ENCODE peak calls at places on chromosomes 6 and 20, in eight cellular contexts. B is MM.1S, A is GM12865, T is sigmoid colon, N is heart left ventricle, J is lower leg skin, K is DND-41, V is IMR-90. Q is an unnamed sample.

GRCh38 chr6:139977887-139978332 is 603.5 kb upstream of the CITED2 start:
- DNase-seq in B (no peak), A (no peak), T (no peak), N (no peak), J (no peak), K (no peak), V (peak; percentile 72), Q (no peak)

GRCh38 chr6:111122458-111123286 is 35.4 kb downstream of the SLC16A10 start:
- DNase-seq in B (no peak), A (peak; percentile 2), T (no peak), N (no peak), J (no peak), K (no peak), V (no peak), Q (no peak)

GRCh38 chr6:157708933-157709332 is 114.1 kb upstream of the SNX9 start:
- DNase-seq in B (peak; percentile 86), A (no peak), T (no peak), N (no peak), J (no peak), K (no peak), V (no peak), Q (no peak)

GRCh38 chr6:155317186-155317585 is 2.9 kb upstream of the TFB1M start:
- DNase-seq in B (no peak), A (no peak), T (no peak), N (no peak), J (no peak), K (no peak), V (peak; percentile 10), Q (no peak)

GRCh38 chr6:73234732-73235131 is 9.4 kb upstream of the KHDC1L start:
- DNase-seq in B (no peak), A (no peak), T (no peak), N (no peak), J (no peak), K (no peak), V (peak; percentile 87), Q (no peak)

GRCh38 chr20:47620808-47621805 is 119.4 kb downstream of the NCOA3 start:
- DNase-seq in B (peak; percentile 63), A (peak; percentile 70), T (no peak), N (no peak), J (no peak), K (no peak), V (peak; percentile 82), Q (peak; percentile 24)

GRCh38 chr6:22690446-22690845 is 121.1 kb downstream of the HDGFL1 start:
- DNase-seq in B (no peak), A (no peak), T (no peak), N (no peak), J (no peak), K (no peak), V (no peak), Q (no peak)

GRCh38 chr6:140371360-140371870 is 997.0 kb upstream of the CITED2 start:
- DNase-seq in B (no peak), A (no peak), T (no peak), N (no peak), J (no peak), K (no peak), V (no peak), Q (no peak)

GRCh38 chr6:158765509-158766068 is 53.6 kb downstream of the EZR start:
- DNase-seq in B (no peak), A (no peak), T (peak; percentile 21), N (no peak), J (no peak), K (no peak), V (no peak), Q (no peak)

GRCh38 chr6:30981942-30982772 is 1.4 kb upstream of the MUC21 start:
- DNase-seq in B (no peak), A (no peak), T (no peak), N (peak; percentile 35), J (no peak), K (no peak), V (peak; percentile 81), Q (no peak)

GRCh38 chr20:47857142-47857993 is 72.1 kb upstream of the SULF2 start:
- DNase-seq in B (peak; percentile 78), A (peak; percentile 36), T (peak; percentile 81), N (no peak), J (no peak), K (no peak), V (no peak), Q (no peak)

GRCh38 chr6:142130814-142131213 is 1.9 kb upstream of the GJE1 start:
- DNase-seq in B (no peak), A (no peak), T (no peak), N (no peak), J (no peak), K (no peak), V (no peak), Q (no peak)

GRCh38 chr6:32081168-32081624 is 27.9 kb downstream of the TNXB start:
- DNase-seq in B (no peak), A (no peak), T (peak; percentile 93), N (peak; percentile 80), J (peak; percentile 95), K (no peak), V (peak; percentile 89), Q (no peak)

GRCh38 chr6:131159578-131159977 is 24.3 kb downstream of the AKAP7 start:
- DNase-seq in B (no peak), A (no peak), T (no peak), N (no peak), J (no peak), K (no peak), V (peak; percentile 86), Q (no peak)

GRCh38 chr6:82494367-82494766 is 130.8 kb downstream of the TPBG start:
- DNase-seq in B (no peak), A (no peak), T (no peak), N (no peak), J (no peak), K (no peak), V (no peak), Q (no peak)

GRCh38 chr6:83908813-83909212 is 49.3 kb downstream of the CYB5R4 start:
- DNase-seq in B (no peak), A (no peak), T (no peak), N (no peak), J (no peak), K (no peak), V (peak; percentile 65), Q (no peak)

GRCh38 chr20:31943052-31943471 is 8.8 kb downstream of the PDRG1 start:
- DNase-seq in B (no peak), A (no peak), T (peak; percentile 72), N (peak; percentile 67), J (no peak), K (no peak), V (no peak), Q (no peak)

GRCh38 chr20:17969884-17970409 is 1.1 kb downstream of the MGME1 start:
- DNase-seq in B (peak; percentile 77), A (peak; percentile 82), T (no peak), N (no peak), J (peak; percentile 89), K (peak; percentile 57), V (peak; percentile 70), Q (no peak)

GRCh38 chr20:7806831-7807230 is 133.4 kb downstream of the HAO1 start:
- DNase-seq in B (no peak), A (no peak), T (no peak), N (no peak), J (no peak), K (no peak), V (no peak), Q (no peak)

DNA sequence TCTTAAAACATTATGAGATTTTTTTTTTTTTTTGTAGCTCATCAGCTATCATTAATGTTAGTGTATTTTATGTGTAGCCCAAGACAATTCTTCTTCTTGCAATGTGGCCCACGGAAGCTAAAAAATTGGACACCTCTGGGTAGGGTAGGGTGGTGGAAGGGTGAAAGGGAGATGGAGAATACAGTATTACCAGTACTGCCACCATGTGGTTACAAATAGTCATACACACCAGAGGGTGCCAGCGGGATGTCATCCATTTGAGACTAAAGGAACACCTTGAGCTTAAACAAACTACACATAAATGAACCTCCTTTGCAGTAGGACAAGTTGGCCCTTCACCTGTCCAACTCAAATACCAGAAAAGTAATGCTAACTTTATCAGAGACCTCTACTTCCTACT is 601.9 kb downstream of the HTR1B start:
- DNase-seq in B (peak; percentile 30), A (peak; percentile 37), T (no peak), N (no peak), J (no peak), K (no peak), V (no peak), Q (no peak)
- TF ChIP-seq CTCF in B (peak; percentile 45), A (peak; percentile 51), T (no peak), N (peak; percentile 29), J (no peak), K (peak; percentile 32), V (peak; percentile 11), Q (peak; percentile 50)

DNA sequence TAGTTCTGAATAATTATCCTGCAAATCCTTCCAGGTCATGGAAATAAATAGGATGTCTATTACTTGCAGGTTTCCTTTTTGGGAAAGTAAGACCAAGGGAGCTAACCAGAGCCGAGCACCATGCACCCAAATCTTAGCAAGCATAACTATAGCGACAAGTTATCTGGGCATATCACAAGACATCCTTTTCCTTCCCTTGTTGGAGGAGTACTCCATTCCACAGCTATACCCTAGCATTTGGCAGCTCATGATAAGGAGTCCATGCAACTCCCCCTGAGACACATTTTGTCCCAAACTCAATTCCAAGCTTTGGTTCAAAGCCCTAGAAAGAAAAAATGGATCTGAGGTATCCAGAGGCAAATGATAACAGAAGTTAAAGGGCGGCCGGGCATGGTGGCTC is 16.5 kb upstream of the ASCC3 start:
- DNase-seq in B (no peak), A (no peak), T (no peak), N (no peak), J (no peak), K (no peak), V (no peak), Q (no peak)
- H3K4me3 ChIP-seq in B (no peak overlapping the region), A (no peak overlapping the region), T (no peak overlapping the region), N (no peak overlapping the region), J (no peak overlapping the region), K (no peak overlapping the region), V (no peak overlapping the region), Q (no peak overlapping the region)

DNA sequence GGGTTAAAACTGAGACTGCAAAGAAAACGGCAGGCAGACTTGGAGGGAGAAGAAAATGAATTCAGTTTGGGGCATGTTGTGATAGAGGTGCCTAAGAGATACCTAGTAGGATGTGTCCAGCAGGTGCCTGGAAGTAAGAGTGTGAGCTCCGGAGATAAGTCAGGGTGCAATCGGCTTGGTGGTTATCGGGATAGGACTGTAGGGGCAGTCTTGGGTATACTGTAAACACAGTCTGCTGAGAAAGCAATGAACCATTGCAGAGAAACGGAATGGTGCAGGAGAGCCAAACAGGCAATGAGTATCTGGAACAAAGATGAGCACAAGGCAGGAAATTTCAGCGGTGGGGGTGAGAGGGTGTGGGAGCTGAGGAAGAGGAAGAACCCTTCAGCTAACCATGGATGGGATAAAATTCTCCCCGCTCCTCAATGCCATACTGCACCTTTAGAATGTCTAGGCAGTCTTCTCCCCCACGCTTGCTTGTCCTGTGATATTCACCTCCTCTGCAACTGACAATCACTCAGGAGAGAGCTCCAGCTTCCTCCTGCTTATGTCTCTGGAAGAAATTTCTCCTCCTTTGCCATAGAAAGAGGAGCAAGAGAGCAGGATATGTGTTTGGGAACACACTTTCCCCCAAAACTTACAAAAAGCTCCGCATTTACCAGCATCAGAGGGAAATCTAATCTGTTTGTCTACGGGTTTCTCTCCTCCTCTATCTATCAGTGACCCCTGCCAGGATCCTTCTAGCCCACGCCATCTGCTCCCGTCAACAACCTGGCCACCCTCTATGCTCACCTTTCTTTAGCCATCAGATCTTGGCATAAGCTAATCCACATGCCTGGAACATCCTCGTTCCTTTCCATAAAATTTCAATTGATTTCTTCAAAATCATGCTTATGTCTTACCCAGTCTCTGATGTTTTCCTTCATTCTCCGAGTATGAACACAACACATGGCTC is 381.7 kb upstream of the JARID2 start:
- DNase-seq in B (no peak), A (no peak), T (no peak), N (no peak), J (no peak), K (no peak), V (no peak), Q (no peak)
- TF ChIP-seq CTCF in B (no peak), A (no peak), T (no peak), N (no peak), J (no peak), K (peak; percentile 10), V (no peak), Q (no peak)

GRCh38 chr20:63641792-63642517 is 11.3 kb downstream of the STMN3 start:
- DNase-seq in B (peak; percentile 97), A (peak; percentile 98), T (peak; percentile 91), N (peak; percentile 92), J (peak; percentile 95), K (peak; percentile 45), V (peak; percentile 62), Q (no peak)
- H3K4me3 ChIP-seq in B (peak overlapping the region; percentile 88), A (peak overlapping the region; percentile 97), T (peak overlapping the region; percentile 28), N (peak overlapping the region; percentile 71), J (no peak overlapping the region), K (no peak overlapping the region), V (peak overlapping the region; percentile 70), Q (peak overlapping the region; percentile 66)

Q was measured in GM12864.